ENCODE peak calls at places on chromosomes 5 and 9, in eight cellular contexts. E is NCI-H1417; T is mesenchymal stem cell; K is stimulated activated CD4-positive, alpha-beta T cell treated with anti-CD3 and anti-CD28 coated beads, Interleukin-1b, Interleukin-23, amount 100 ng/mL, for 1 hour; S is NCI-H1092; U is GM06990; Y is stimulated activated effector memory CD8-positive, alpha-beta T cell treated with anti-CD3 and anti-CD28 coated beads, Interleukin-12 subunit alpha, Interleukin-12 subunit beta, amount 100 ng/mL, for 72 hours; A is T47D. Z is an unnamed sample.

GRCh38 chr9:133881671-133882381 is 110.3 kb downstream of the VAV2 start:
- DNase-seq in E (no peak), T (no peak), K (no peak), S (peak; percentile 61), U (no peak), Y (no peak), A (no peak), Z (no peak)

GRCh38 chr5:146744358-146744757 is 134.2 kb downstream of the PPP2R2B start:
- DNase-seq in E (peak; percentile 53), T (no peak), K (no peak), S (no peak), U (no peak), Y (no peak), A (no peak), Z (no peak)

GRCh38 chr5:39476466-39477215 is 51.9 kb upstream of the DAB2 start:
- DNase-seq in E (no peak), T (peak; percentile 38), K (no peak), S (no peak), U (no peak), Y (no peak), A (no peak), Z (no peak)

GRCh38 chr5:113606298-113607134 is 93.0 kb downstream of the YTHDC2 start:
- DNase-seq in E (peak; percentile 37), T (peak; percentile 67), K (peak; percentile 7), S (peak; percentile 39), U (no peak), Y (peak; percentile 60), A (peak; percentile 21), Z (peak; percentile 8)

GRCh38 chr5:53037141-53037859 is 48.1 kb downstream of the ITGA2 start:
- DNase-seq in E (no peak), T (peak; percentile 86), K (no peak), S (no peak), U (no peak), Y (no peak), A (no peak), Z (no peak)

GRCh38 chr9:134390537-134390936 is 64.3 kb downstream of the RXRA start:
- DNase-seq in E (no peak), T (no peak), K (peak; percentile 27), S (no peak), U (peak; percentile 84), Y (peak; percentile 88), A (no peak), Z (peak; percentile 76)

GRCh38 chr5:150523472-150524350 is 15.8 kb downstream of the NDST1 start:
- DNase-seq in E (no peak), T (peak; percentile 79), K (no peak), S (no peak), U (no peak), Y (no peak), A (peak; percentile 78), Z (peak; percentile 49)

GRCh38 chr9:37974506-37975173 is 70.7 kb upstream of the SLC25A51 start:
- DNase-seq in E (no peak), T (peak; percentile 70), K (no peak), S (no peak), U (no peak), Y (no peak), A (no peak), Z (no peak)

GRCh38 chr5:29122306-29122705 is 2071.2 kb upstream of the CDH6 start:
- DNase-seq in E (no peak), T (no peak), K (no peak), S (no peak), U (no peak), Y (no peak), A (no peak), Z (no peak)

GRCh38 chr9:21591221-21592062 is 109.3 kb upstream of the IFNE start:
- DNase-seq in E (no peak), T (peak; percentile 96), K (no peak), S (no peak), U (no peak), Y (peak; percentile 67), A (no peak), Z (no peak)

GRCh38 chr9:120729796-120730195 is 15.5 kb upstream of the MEGF9 start:
- DNase-seq in E (no peak), T (peak; percentile 10), K (no peak), S (no peak), U (no peak), Y (no peak), A (no peak), Z (no peak)

GRCh38 chr5:24547127-24547526 is 97.7 kb downstream of the CDH10 start:
- DNase-seq in E (peak; percentile 80), T (no peak), K (no peak), S (peak; percentile 88), U (no peak), Y (no peak), A (no peak), Z (no peak)

GRCh38 chr9:121439711-121440110 is 59.9 kb downstream of the GGTA1 start:
- DNase-seq in E (no peak), T (peak; percentile 35), K (no peak), S (no peak), U (no peak), Y (no peak), A (no peak), Z (no peak)

GRCh38 chr9:4739587-4740372 is 1.2 kb downstream of the AK3 start:
- DNase-seq in E (no peak), T (peak; percentile 37), K (no peak), S (no peak), U (peak; percentile 38), Y (no peak), A (no peak), Z (no peak)

GRCh38 chr9:124046189-124046588 is 34.6 kb downstream of the LHX2 start:
- DNase-seq in E (no peak), T (no peak), K (no peak), S (no peak), U (no peak), Y (no peak), A (no peak), Z (no peak)

GRCh38 chr9:123686131-123686848 is 243.6 kb downstream of the DENND1A start:
- DNase-seq in E (no peak), T (no peak), K (no peak), S (peak; percentile 15), U (no peak), Y (no peak), A (no peak), Z (no peak)

GRCh38 chr5:6827815-6828214 is 114.6 kb downstream of the TENT4A start:
- DNase-seq in E (no peak), T (no peak), K (no peak), S (no peak), U (no peak), Y (peak; percentile 61), A (no peak), Z (no peak)

GRCh38 chr5:32964246-32964645 is 253.1 kb downstream of the NPR3 start:
- DNase-seq in E (no peak), T (no peak), K (no peak), S (no peak), U (no peak), Y (no peak), A (no peak), Z (no peak)

GRCh38 chr9:76680716-76681431 is 83.4 kb upstream of the PCA3 start:
- DNase-seq in E (no peak), T (peak; percentile 16), K (no peak), S (no peak), U (no peak), Y (no peak), A (no peak), Z (no peak)

GRCh38 chr5:154618696-154619095 is 136.5 kb upstream of the LARP1 start:
- DNase-seq in E (no peak), T (peak; percentile 19), K (no peak), S (no peak), U (no peak), Y (no peak), A (no peak), Z (no peak)

GRCh38 chr9:134518004-134518606 is 123.5 kb upstream of the COL5A1 start:
- DNase-seq in E (no peak), T (no peak), K (no peak), S (no peak), U (no peak), Y (no peak), A (no peak), Z (no peak)

GRCh38 chr5:79201206-79201605 is 34.7 kb upstream of the JMY start:
- DNase-seq in E (no peak), T (no peak), K (no peak), S (no peak), U (no peak), Y (no peak), A (no peak), Z (no peak)

GRCh38 chr5:78797945-78798731 is 149.6 kb upstream of the LHFPL2 start:
- DNase-seq in E (no peak), T (peak; percentile 48), K (no peak), S (no peak), U (no peak), Y (no peak), A (no peak), Z (no peak)

GRCh38 chr5:163306421-163306820 is 131.0 kb upstream of the CCNG1 start:
- DNase-seq in E (no peak), T (peak; percentile 1), K (no peak), S (no peak), U (no peak), Y (no peak), A (no peak), Z (no peak)

GRCh38 chr9:34555435-34556230 is 32.8 kb upstream of the ENHO start:
- DNase-seq in E (no peak), T (no peak), K (no peak), S (no peak), U (no peak), Y (no peak), A (no peak), Z (no peak)

GRCh38 chr5:57494104-57495098 is 11.8 kb upstream of the ACTBL2 start:
- DNase-seq in E (peak; percentile 61), T (peak; percentile 97), K (no peak), S (no peak), U (no peak), Y (no peak), A (no peak), Z (no peak)

GRCh38 chr5:180129291-180130190 is 58.0 kb upstream of the RNF130 start:
- DNase-seq in E (no peak), T (no peak), K (no peak), S (no peak), U (no peak), Y (peak; percentile 41), A (no peak), Z (no peak)

GRCh38 chr9:7828344-7828743 is 28.8 kb upstream of the DMAC1 start:
- DNase-seq in E (no peak), T (no peak), K (no peak), S (no peak), U (no peak), Y (no peak), A (no peak), Z (no peak)

GRCh38 chr9:69981686-69982450 is 61.8 kb upstream of the MAMDC2 start:
- DNase-seq in E (peak; percentile 65), T (peak; percentile 66), K (no peak), S (no peak), U (no peak), Y (no peak), A (no peak), Z (no peak)

GRCh38 chr5:91898865-91899264 is 515.7 kb upstream of the ARRDC3 start:
- DNase-seq in E (no peak), T (no peak), K (no peak), S (no peak), U (no peak), Y (no peak), A (no peak), Z (no peak)

GRCh38 chr9:114633452-114634089 is 22.5 kb downstream of the TMEM268 start:
- DNase-seq in E (no peak), T (no peak), K (no peak), S (no peak), U (no peak), Y (no peak), A (no peak), Z (no peak)

Z was measured in GM12892.